ENCODE peak calls at places on chromosomes 12 and 14, in five cellular contexts. A is GDM1, R is activated gamma-delta T cell, E is NAMALWA, L is glomerular endothelial cell. U is an unnamed sample.

GRCh38 chr12:124904306-124905098 is 9.9 kb downstream of the UBC start:
- DNase-seq in A (no peak), R (no peak), E (no peak), L (no peak), U (peak; percentile 98)

GRCh38 chr12:14076538-14076937 is 95.1 kb upstream of the GRIN2B start:
- DNase-seq in A (no peak), R (no peak), E (no peak), L (no peak), U (no peak)

GRCh38 chr14:95327558-95328374 is 8.1 kb upstream of the CLMN start:
- DNase-seq in A (no peak), R (no peak), E (peak; percentile 97), L (no peak), U (no peak)

GRCh38 chr14:50882932-50883826 is 11.3 kb downstream of the ABHD12B start:
- DNase-seq in A (no peak), R (no peak), E (no peak), L (no peak), U (no peak)

GRCh38 chr14:61430066-61430757 is 108.8 kb downstream of the PRKCH start:
- DNase-seq in A (no peak), R (no peak), E (no peak), L (no peak), U (no peak)

GRCh38 chr12:8697476-8698131 is at the start of gene RIMKLB:
- DNase-seq in A (peak; percentile 81), R (peak; percentile 63), E (peak; percentile 87), L (no peak), U (peak; percentile 68)

GRCh38 chr12:55727643-55728184 is 1.1 kb downstream of the CD63 start:
- DNase-seq in A (no peak), R (no peak), E (no peak), L (no peak), U (peak; percentile 93)

GRCh38 chr14:42517786-42518530 is 911.3 kb downstream of the LRFN5 start:
- DNase-seq in A (no peak), R (no peak), E (no peak), L (no peak), U (no peak)

GRCh38 chr14:51564460-51564859 is 87.2 kb upstream of the FRMD6 start:
- DNase-seq in A (no peak), R (no peak), E (no peak), L (no peak), U (peak; percentile 37)

GRCh38 chr12:124744659-124745467 is 118.8 kb downstream of the SCARB1 start:
- DNase-seq in A (no peak), R (no peak), E (peak; percentile 91), L (no peak), U (no peak)

GRCh38 chr12:112116232-112117060 is 7.9 kb upstream of the NAA25 start:
- DNase-seq in A (peak; percentile 77), R (no peak), E (peak; percentile 68), L (no peak), U (peak; percentile 71)

GRCh38 chr12:127145929-127146789 is 1120.8 kb upstream of the TMEM132C start:
- DNase-seq in A (no peak), R (peak; percentile 49), E (no peak), L (no peak), U (peak; percentile 73)

GRCh38 chr14:39974036-39974435 is 541.8 kb upstream of the FBXO33 start:
- DNase-seq in A (no peak), R (no peak), E (no peak), L (no peak), U (no peak)

GRCh38 chr12:112496493-112496892 is 77.7 kb downstream of the PTPN11 start:
- DNase-seq in A (no peak), R (no peak), E (no peak), L (no peak), U (no peak)

GRCh38 chr14:104582005-104582404 is 2.4 kb downstream of the C14orf180 start:
- DNase-seq in A (no peak), R (no peak), E (no peak), L (no peak), U (no peak)

GRCh38 chr12:116039081-116039480 is 238.4 kb downstream of the MED13L start:
- DNase-seq in A (no peak), R (no peak), E (no peak), L (no peak), U (no peak)

GRCh38 chr12:54160050-54160449 is 28.7 kb downstream of the SMUG1 start:
- DNase-seq in A (no peak), R (no peak), E (no peak), L (no peak), U (no peak)

GRCh38 chr14:104442107-104442551 is 137.4 kb upstream of the C14orf180 start:
- DNase-seq in A (no peak), R (no peak), E (no peak), L (no peak), U (no peak)

U was measured in RPMI7951.